ENCODE peak calls at places on chromosomes 3 and 15, in five cellular contexts. R is fibroblast of lung, C is tibial artery, Z is right atrium auricular region, O is left lung. K is an unnamed sample.

GRCh38 chr15:91710072-91710471 is 143.4 kb upstream of the SLCO3A1 start:
- DNase-seq in R (no peak), C (no peak), Z (no peak), O (no peak), K (no peak)

GRCh38 chr3:178170698-178171535 is 365.3 kb upstream of the KCNMB2 start:
- DNase-seq in R (peak), C (no peak), Z (no peak), O (no peak), K (no peak)

GRCh38 chr3:38575279-38575843 is 74.1 kb downstream of the SCN5A start:
- DNase-seq in R (no peak), C (peak), Z (peak), O (no peak), K (peak)

GRCh38 chr3:36868614-36869436 is 76.0 kb downstream of the TRANK1 start:
- DNase-seq in R (peak), C (no peak), Z (no peak), O (no peak), K (no peak)

GRCh38 chr3:161117646-161118045 is 12.5 kb upstream of the B3GALNT1 start:
- DNase-seq in R (no peak), C (no peak), Z (no peak), O (no peak), K (no peak)

GRCh38 chr15:44532689-44533088 is 4.3 kb upstream of the EIF3J start:
- DNase-seq in R (no peak), C (no peak), Z (no peak), O (no peak), K (no peak)

GRCh38 chr3:124629492-124629891 is 100.8 kb upstream of the UMPS start:
- DNase-seq in R (no peak), C (no peak), Z (no peak), O (no peak), K (no peak)

GRCh38 chr3:13528217-13528801 is 20.6 kb upstream of the FBLN2 start:
- DNase-seq in R (no peak), C (no peak), Z (no peak), O (no peak), K (no peak)

GRCh38 chr3:185084883-185085282 is 68.0 kb downstream of the C3orf70 start:
- DNase-seq in R (no peak), C (no peak), Z (no peak), O (no peak), K (no peak)

GRCh38 chr3:188534633-188535032 is 380.7 kb downstream of the LPP start:
- DNase-seq in R (no peak), C (no peak), Z (no peak), O (no peak), K (no peak)

GRCh38 chr3:122021811-122022401 is at the start of gene ILDR1:
- DNase-seq in R (no peak), C (no peak), Z (no peak), O (peak), K (no peak)

GRCh38 chr3:64685800-64686445 is 1.9 kb downstream of the ADAMTS9 start:
- DNase-seq in R (peak), C (peak), Z (peak), O (peak), K (peak)

GRCh38 chr15:52653451-52653964 is 25.7 kb downstream of the ATOSA start:
- DNase-seq in R (peak), C (no peak), Z (no peak), O (no peak), K (no peak)

GRCh38 chr3:151835751-151836550 is 22.0 kb downstream of the AADAC start:
- DNase-seq in R (peak), C (no peak), Z (no peak), O (no peak), K (no peak)

GRCh38 chr15:59096429-59096828 is 8.5 kb upstream of the CCNB2 start:
- DNase-seq in R (no peak), C (no peak), Z (no peak), O (no peak), K (no peak)

GRCh38 chr15:59099162-59099685 is 5.7 kb upstream of the CCNB2 start:
- DNase-seq in R (no peak), C (no peak), Z (no peak), O (no peak), K (no peak)

DNA sequence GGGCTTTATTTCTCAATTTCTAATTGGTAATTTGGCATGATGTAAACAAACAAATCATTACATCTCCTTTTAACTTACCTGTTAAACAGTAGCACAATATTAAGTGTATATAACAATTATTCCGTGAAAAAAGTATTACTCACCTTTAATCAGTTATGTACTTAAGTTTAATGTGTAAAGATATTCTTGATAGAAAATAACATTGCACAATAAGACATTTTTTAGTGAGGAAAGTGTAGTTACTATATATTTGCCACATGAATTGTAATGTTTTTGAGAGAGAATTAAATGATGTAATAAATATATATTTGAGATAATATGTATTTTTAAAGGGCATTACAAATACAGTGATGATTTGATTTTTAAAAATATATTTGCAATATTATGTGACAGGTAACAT is 10.9 kb upstream of the CCNB2 start:
- DNase-seq in R (no peak), C (no peak), Z (no peak), O (no peak), K (no peak)
- TF ChIP-seq CTCF in R (no peak), C (no peak), Z (no peak), O (no peak), K (no peak)

GRCh38 chr3:107977571-107977970 is 113.3 kb downstream of the CD47 start:
- DNase-seq in R (no peak), C (no peak), Z (no peak), O (no peak), K (no peak)
- TF ChIP-seq CTCF in R (no peak), C (no peak), Z (no peak), O (no peak), K (no peak)

DNA sequence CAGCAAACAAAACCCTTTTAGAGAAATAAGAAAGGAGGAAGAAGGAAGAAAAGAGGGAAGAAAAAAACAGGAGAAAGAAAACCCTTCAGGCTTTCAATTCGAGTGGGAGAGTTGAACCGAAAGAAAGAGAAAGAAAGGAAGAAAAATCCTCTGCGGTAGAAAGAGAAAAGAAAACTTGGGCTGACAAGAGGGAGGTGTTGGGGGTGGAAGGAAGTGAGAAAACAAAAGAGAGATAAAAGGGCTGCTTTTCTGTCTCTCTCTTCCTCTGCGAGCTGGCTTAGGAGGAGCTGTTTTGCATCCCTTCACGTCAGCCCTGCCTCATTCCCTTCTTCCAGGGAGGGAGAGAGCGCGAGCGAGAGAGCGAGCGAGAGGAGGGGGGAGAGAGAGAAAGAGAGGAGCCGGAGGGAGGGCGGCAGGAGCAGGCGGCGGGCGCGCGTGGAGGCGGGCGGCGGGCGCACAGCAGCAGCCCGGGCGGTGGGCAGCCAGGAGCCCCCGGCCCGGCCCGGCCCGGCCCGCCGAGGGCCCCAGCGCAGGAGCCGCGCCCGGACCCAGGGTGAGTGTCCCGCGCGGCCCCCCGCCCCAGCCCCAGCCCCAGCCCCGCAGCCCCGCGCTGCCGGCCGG is at the start of gene ZNF710:
- DNase-seq in R (peak), C (peak), Z (no peak), O (peak), K (no peak)
- TF ChIP-seq CTCF in R (no peak), C (no peak), Z (no peak), O (no peak), K (no peak)

GRCh38 chr3:150545419-150546225 is 674 bp downstream of the SERP1 start:
- DNase-seq in R (peak), C (peak), Z (peak), O (no peak), K (peak)
- TF ChIP-seq CTCF in R (no peak), C (no peak), Z (no peak), O (no peak), K (no peak)